ENCODE peak calls at places on chromosome 7, in five cellular contexts. X is astrocyte of the spinal cord; W is stimulated activated CD4-positive, alpha-beta T cell treated with anti-CD3 and anti-CD28 coated beads, Interleukin-12 subunit alpha, Interleukin-12 subunit beta, amount 100 ng/mL, for 48 hours; U is iris pigment epithelial cell; Z is cerebellum. J is an unnamed sample.

GRCh38 chr7:15757041-15757995 is 70.8 kb upstream of the MEOX2 start:
- DNase-seq in X (peak; percentile 76), W (no peak), U (no peak), Z (no peak), J (no peak)

GRCh38 chr7:41702635-41703371 is at the start of gene INHBA:
- DNase-seq in X (peak; percentile 83), W (no peak), U (peak; percentile 61), Z (no peak), J (no peak)

GRCh38 chr7:121504478-121504877 is 108.4 kb upstream of the FAM3C start:
- DNase-seq in X (peak; percentile 83), W (no peak), U (peak; percentile 59), Z (no peak), J (no peak)

GRCh38 chr7:47896809-47897423 is 51.4 kb downstream of the PKD1L1 start:
- DNase-seq in X (no peak), W (no peak), U (no peak), Z (no peak), J (peak; percentile 8)

GRCh38 chr7:40829201-40829600 is 694.4 kb downstream of the SUGCT start:
- DNase-seq in X (no peak), W (no peak), U (no peak), Z (no peak), J (no peak)

GRCh38 chr7:85833071-85833470 is 646.2 kb upstream of the SEMA3D start:
- DNase-seq in X (peak; percentile 18), W (no peak), U (peak; percentile 21), Z (no peak), J (no peak)

GRCh38 chr7:47454066-47454950 is 127.6 kb downstream of the TNS3 start:
- DNase-seq in X (no peak), W (no peak), U (no peak), Z (no peak), J (no peak)

GRCh38 chr7:45239486-45239885 is 81.9 kb downstream of the RAMP3 start:
- DNase-seq in X (peak; percentile 62), W (no peak), U (peak; percentile 64), Z (no peak), J (no peak)